ENCODE peak calls at places on chromosome 5, in six cellular contexts. One of them, this sample, is unnamed.

GRCh38 chr5:424259-425110 is 18.5 kb upstream of the EXOC3 start:
- DNase-seq in NCI-H1694: no peak
- DNase-seq in non-pigmented ciliary epithelial cell: no peak
- DNase-seq in CD8-positive, alpha-beta T cell: no peak
- DNase-seq in astrocyte of the spinal cord: no peak
- DNase-seq in nephron progenitor cell: no peak
- DNase-seq in this sample: no peak

GRCh38 chr5:95822408-95823240 is at the start of gene GLRX:
- DNase-seq in NCI-H1694: peak
- DNase-seq in non-pigmented ciliary epithelial cell: peak
- DNase-seq in CD8-positive, alpha-beta T cell: no peak
- DNase-seq in astrocyte of the spinal cord: peak
- DNase-seq in nephron progenitor cell: peak
- DNase-seq in this sample: peak

GRCh38 chr5:177194278-177194677 is 60.7 kb downstream of the NSD1 start:
- DNase-seq in NCI-H1694: no peak
- DNase-seq in non-pigmented ciliary epithelial cell: peak
- DNase-seq in CD8-positive, alpha-beta T cell: no peak
- DNase-seq in astrocyte of the spinal cord: peak
- DNase-seq in nephron progenitor cell: no peak
- DNase-seq in this sample: peak

GRCh38 chr5:151406322-151406947 is 41.0 kb upstream of the SLC36A1 start:
- DNase-seq in NCI-H1694: no peak
- DNase-seq in non-pigmented ciliary epithelial cell: peak
- DNase-seq in CD8-positive, alpha-beta T cell: no peak
- DNase-seq in astrocyte of the spinal cord: no peak
- DNase-seq in nephron progenitor cell: no peak
- DNase-seq in this sample: no peak

GRCh38 chr5:153974131-153974812 is 64.4 kb downstream of the FAM114A2 start:
- DNase-seq in NCI-H1694: peak
- DNase-seq in non-pigmented ciliary epithelial cell: no peak
- DNase-seq in CD8-positive, alpha-beta T cell: no peak
- DNase-seq in astrocyte of the spinal cord: peak
- DNase-seq in nephron progenitor cell: peak
- DNase-seq in this sample: peak

GRCh38 chr5:175681045-175681974 is 23.4 kb downstream of the HRH2 start:
- DNase-seq in NCI-H1694: peak
- DNase-seq in non-pigmented ciliary epithelial cell: no peak
- DNase-seq in CD8-positive, alpha-beta T cell: no peak
- DNase-seq in astrocyte of the spinal cord: no peak
- DNase-seq in nephron progenitor cell: no peak
- DNase-seq in this sample: no peak

GRCh38 chr5:172776235-172776594 is 5.2 kb upstream of the DUSP1 start:
- DNase-seq in NCI-H1694: no peak
- DNase-seq in non-pigmented ciliary epithelial cell: no peak
- DNase-seq in CD8-positive, alpha-beta T cell: no peak
- DNase-seq in astrocyte of the spinal cord: no peak
- DNase-seq in nephron progenitor cell: no peak
- DNase-seq in this sample: no peak

GRCh38 chr5:10702040-10702629 is 58.9 kb downstream of the DAP start:
- DNase-seq in NCI-H1694: no peak
- DNase-seq in non-pigmented ciliary epithelial cell: peak
- DNase-seq in CD8-positive, alpha-beta T cell: no peak
- DNase-seq in astrocyte of the spinal cord: peak
- DNase-seq in nephron progenitor cell: no peak
- DNase-seq in this sample: peak

GRCh38 chr5:133783481-133783880 is 171.1 kb upstream of the FSTL4 start:
- DNase-seq in NCI-H1694: no peak
- DNase-seq in non-pigmented ciliary epithelial cell: no peak
- DNase-seq in CD8-positive, alpha-beta T cell: no peak
- DNase-seq in astrocyte of the spinal cord: no peak
- DNase-seq in nephron progenitor cell: no peak
- DNase-seq in this sample: no peak

This sample was measured in foreskin melanocyte.